ENCODE peak calls at places on chromosome 14, in four cellular contexts. One of them, this sample, is unnamed.
A peak's percentile ranks its signal among the peaks of the same experiment; 100 is the strongest.

GRCh38 chr14:79057333-79057732 is 887.2 kb downstream of the NRXN3 start:
- DNase-seq in GDM1: no peak
- DNase-seq in upper lobe of right lung: no peak
- DNase-seq in NCI-H774: no peak
- DNase-seq in this sample: no peak

GRCh38 chr14:100389497-100390104 is 66.5 kb downstream of the SLC25A47 start:
- DNase-seq in upper lobe of right lung: no peak
- DNase-seq in NCI-H774: no peak
- DNase-seq in GDM1: no peak
- DNase-seq in this sample: no peak

GRCh38 chr14:75279153-75279738 is 618 bp downstream of the FOS start:
- DNase-seq in GDM1: no peak
- DNase-seq in NCI-H774: no peak
- DNase-seq in upper lobe of right lung: peak; percentile 82
- DNase-seq in this sample: peak; percentile 89

GRCh38 chr14:92718659-92719058 is 29.8 kb downstream of the LGMN start:
- DNase-seq in NCI-H774: no peak
- DNase-seq in GDM1: no peak
- DNase-seq in upper lobe of right lung: no peak
- DNase-seq in this sample: no peak

GRCh38 chr14:51094282-51094821 is 553 bp downstream of the TRIM9 start:
- DNase-seq in upper lobe of right lung: peak; percentile 62
- DNase-seq in NCI-H774: no peak
- DNase-seq in GDM1: no peak
- DNase-seq in this sample: peak; percentile 20

GRCh38 chr14:93430889-93431670 is at the start of gene UNC79:
- DNase-seq in upper lobe of right lung: no peak
- DNase-seq in GDM1: no peak
- DNase-seq in NCI-H774: peak; percentile 83
- DNase-seq in this sample: peak; percentile 56

GRCh38 chr14:101065246-101065645 is 161.7 kb upstream of the RTL1 start:
- DNase-seq in GDM1: no peak
- DNase-seq in NCI-H774: no peak
- DNase-seq in upper lobe of right lung: peak; percentile 61
- DNase-seq in this sample: no peak

GRCh38 chr14:104989951-104990303 is 4.3 kb downstream of the CLBA1 start:
- DNase-seq in GDM1: no peak
- DNase-seq in upper lobe of right lung: no peak
- DNase-seq in NCI-H774: no peak
- DNase-seq in this sample: no peak

GRCh38 chr14:97218713-97219355 is 421.7 kb downstream of the VRK1 start:
- DNase-seq in upper lobe of right lung: no peak
- DNase-seq in GDM1: no peak
- DNase-seq in NCI-H774: no peak
- DNase-seq in this sample: peak; percentile 55

GRCh38 chr14:59254146-59254910 is 65.9 kb downstream of the DAAM1 start:
- DNase-seq in GDM1: no peak
- DNase-seq in upper lobe of right lung: no peak
- DNase-seq in NCI-H774: no peak
- DNase-seq in this sample: peak; percentile 87

GRCh38 chr14:104082807-104083206 is 2.7 kb upstream of the ASPG start:
- DNase-seq in NCI-H774: no peak
- DNase-seq in upper lobe of right lung: peak; percentile 80
- DNase-seq in GDM1: no peak
- DNase-seq in this sample: peak; percentile 78

GRCh38 chr14:61891251-61891650 is 129.0 kb downstream of the SNAPC1 start:
- DNase-seq in upper lobe of right lung: no peak
- DNase-seq in GDM1: no peak
- DNase-seq in NCI-H774: peak; percentile 69
- DNase-seq in this sample: no peak

GRCh38 chr14:89182326-89182725 is 234.7 kb downstream of the FOXN3 start:
- DNase-seq in NCI-H774: no peak
- DNase-seq in upper lobe of right lung: no peak
- DNase-seq in GDM1: no peak
- DNase-seq in this sample: no peak

GRCh38 chr14:101561145-101561896 is at the start of gene DIO3:
- DNase-seq in GDM1: no peak
- DNase-seq in NCI-H774: no peak
- DNase-seq in upper lobe of right lung: no peak
- DNase-seq in this sample: no peak

GRCh38 chr14:34906287-34906686 is 31.1 kb upstream of the BAZ1A start:
- DNase-seq in GDM1: no peak
- DNase-seq in upper lobe of right lung: no peak
- DNase-seq in NCI-H774: no peak
- DNase-seq in this sample: no peak

GRCh38 chr14:68268719-68269118 is 449.1 kb downstream of the RAD51B start:
- DNase-seq in upper lobe of right lung: no peak
- DNase-seq in GDM1: no peak
- DNase-seq in NCI-H774: no peak
- DNase-seq in this sample: no peak

GRCh38 chr14:54152351-54152750 is 195.7 kb upstream of the BMP4 start:
- DNase-seq in upper lobe of right lung: no peak
- DNase-seq in GDM1: no peak
- DNase-seq in NCI-H774: no peak
- DNase-seq in this sample: no peak

GRCh38 chr14:24052656-24053547 is 1.1 kb downstream of the CARMIL3 start:
- DNase-seq in upper lobe of right lung: no peak
- DNase-seq in GDM1: no peak
- DNase-seq in NCI-H774: no peak
- DNase-seq in this sample: no peak

GRCh38 chr14:55102141-55102547 is 26.9 kb upstream of the LGALS3 start:
- DNase-seq in GDM1: no peak
- DNase-seq in upper lobe of right lung: peak; percentile 88
- DNase-seq in NCI-H774: peak; percentile 34
- DNase-seq in this sample: peak; percentile 86

GRCh38 chr14:44384093-44384492 is 123.0 kb downstream of the FSCB start:
- DNase-seq in upper lobe of right lung: no peak
- DNase-seq in NCI-H774: no peak
- DNase-seq in GDM1: no peak
- DNase-seq in this sample: no peak

GRCh38 chr14:61587397-61587713 is 108.0 kb upstream of the HIF1A start:
- DNase-seq in GDM1: no peak
- DNase-seq in NCI-H774: no peak
- DNase-seq in upper lobe of right lung: no peak
- DNase-seq in this sample: no peak

GRCh38 chr14:74582910-74583581 is 29.0 kb downstream of the LTBP2 start:
- DNase-seq in NCI-H774: no peak
- DNase-seq in upper lobe of right lung: no peak
- DNase-seq in GDM1: no peak
- DNase-seq in this sample: peak; percentile 83

GRCh38 chr14:54566410-54567223 is at the start of gene SAMD4A:
- DNase-seq in GDM1: peak; percentile 76
- DNase-seq in upper lobe of right lung: peak; percentile 86
- DNase-seq in NCI-H774: no peak
- DNase-seq in this sample: peak; percentile 94

GRCh38 chr14:74083161-74083560 is 1.1 kb downstream of the ALDH6A1 start:
- DNase-seq in GDM1: no peak
- DNase-seq in NCI-H774: no peak
- DNase-seq in upper lobe of right lung: no peak
- DNase-seq in this sample: no peak

GRCh38 chr14:94097091-94097490 is 13.4 kb upstream of the IFI27 start:
- DNase-seq in NCI-H774: no peak
- DNase-seq in upper lobe of right lung: no peak
- DNase-seq in GDM1: no peak
- DNase-seq in this sample: no peak

GRCh38 chr14:63677891-63678379 is 36.3 kb upstream of the WDR89 start:
- DNase-seq in NCI-H774: no peak
- DNase-seq in upper lobe of right lung: no peak
- DNase-seq in GDM1: no peak
- DNase-seq in this sample: no peak

GRCh38 chr14:105448706-105449111 is 25.9 kb upstream of the CRIP2 start:
- DNase-seq in upper lobe of right lung: peak; percentile 84
- DNase-seq in GDM1: peak; percentile 6
- DNase-seq in NCI-H774: no peak
- DNase-seq in this sample: peak; percentile 93

GRCh38 chr14:94008234-94008633 is 11.1 kb downstream of the CCDC197 start:
- DNase-seq in GDM1: no peak
- DNase-seq in NCI-H774: no peak
- DNase-seq in upper lobe of right lung: no peak
- DNase-seq in this sample: no peak

GRCh38 chr14:78970677-78971076 is 800.5 kb downstream of the NRXN3 start:
- DNase-seq in upper lobe of right lung: no peak
- DNase-seq in NCI-H774: peak; percentile 59
- DNase-seq in GDM1: no peak
- DNase-seq in this sample: no peak

GRCh38 chr14:99277534-99277933 is 5.5 kb upstream of the BCL11B start:
- DNase-seq in upper lobe of right lung: no peak
- DNase-seq in GDM1: no peak
- DNase-seq in NCI-H774: no peak
- DNase-seq in this sample: no peak